ENCODE peak calls at places on chromosomes 3 and 15, in eight cellular contexts. One of them, this sample, is unnamed.

GRCh38 chr15:50166216-50166615 is 15.8 kb upstream of the SLC27A2 start:
- DNase-seq in stimulated activated CD4-positive, alpha-beta T cell treated with anti-CD3 and anti-CD28 coated beads, Interleukin-1b, Interleukin-23, amount 100 ng/mL, for 1 hour: no peak
- DNase-seq in H4: no peak
- DNase-seq in progenitor cell of endocrine pancreas: no peak
- DNase-seq in fibroblast of the conjunctiva: peak; percentile 5
- DNase-seq in right cardiac atrium: no peak
- DNase-seq in NCI-H460: no peak
- DNase-seq in ELR: peak; percentile 90
- DNase-seq in this sample: no peak

GRCh38 chr15:63088532-63089245 is 33.0 kb upstream of the LACTB start:
- DNase-seq in stimulated activated CD4-positive, alpha-beta T cell treated with anti-CD3 and anti-CD28 coated beads, Interleukin-1b, Interleukin-23, amount 100 ng/mL, for 1 hour: no peak
- DNase-seq in H4: no peak
- DNase-seq in progenitor cell of endocrine pancreas: no peak
- DNase-seq in fibroblast of the conjunctiva: no peak
- DNase-seq in right cardiac atrium: no peak
- DNase-seq in NCI-H460: no peak
- DNase-seq in ELR: no peak
- DNase-seq in this sample: no peak

GRCh38 chr3:69784854-69785523 is 45.7 kb downstream of the MITF start:
- DNase-seq in stimulated activated CD4-positive, alpha-beta T cell treated with anti-CD3 and anti-CD28 coated beads, Interleukin-1b, Interleukin-23, amount 100 ng/mL, for 1 hour: no peak
- DNase-seq in H4: peak; percentile 79
- DNase-seq in progenitor cell of endocrine pancreas: no peak
- DNase-seq in fibroblast of the conjunctiva: no peak
- DNase-seq in right cardiac atrium: peak; percentile 57
- DNase-seq in NCI-H460: no peak
- DNase-seq in ELR: peak; percentile 83
- DNase-seq in this sample: peak; percentile 31

GRCh38 chr3:197558000-197558399 is 2.2 kb upstream of the BDH1 start:
- DNase-seq in stimulated activated CD4-positive, alpha-beta T cell treated with anti-CD3 and anti-CD28 coated beads, Interleukin-1b, Interleukin-23, amount 100 ng/mL, for 1 hour: no peak
- DNase-seq in H4: no peak
- DNase-seq in progenitor cell of endocrine pancreas: no peak
- DNase-seq in fibroblast of the conjunctiva: no peak
- DNase-seq in right cardiac atrium: no peak
- DNase-seq in NCI-H460: no peak
- DNase-seq in ELR: no peak
- DNase-seq in this sample: no peak

GRCh38 chr15:55654541-55654940 is 66.4 kb upstream of the PYGO1 start:
- DNase-seq in stimulated activated CD4-positive, alpha-beta T cell treated with anti-CD3 and anti-CD28 coated beads, Interleukin-1b, Interleukin-23, amount 100 ng/mL, for 1 hour: no peak
- DNase-seq in H4: no peak
- DNase-seq in progenitor cell of endocrine pancreas: no peak
- DNase-seq in fibroblast of the conjunctiva: peak; percentile 8
- DNase-seq in right cardiac atrium: no peak
- DNase-seq in NCI-H460: no peak
- DNase-seq in ELR: no peak
- DNase-seq in this sample: no peak

GRCh38 chr15:56042982-56043980 is 49.9 kb upstream of the NEDD4 start:
- DNase-seq in stimulated activated CD4-positive, alpha-beta T cell treated with anti-CD3 and anti-CD28 coated beads, Interleukin-1b, Interleukin-23, amount 100 ng/mL, for 1 hour: no peak
- DNase-seq in H4: peak; percentile 28
- DNase-seq in progenitor cell of endocrine pancreas: no peak
- DNase-seq in fibroblast of the conjunctiva: no peak
- DNase-seq in right cardiac atrium: no peak
- DNase-seq in NCI-H460: no peak
- DNase-seq in ELR: peak; percentile 2
- DNase-seq in this sample: no peak

GRCh38 chr3:161239700-161240099 is 18.6 kb downstream of the NMD3 start:
- DNase-seq in stimulated activated CD4-positive, alpha-beta T cell treated with anti-CD3 and anti-CD28 coated beads, Interleukin-1b, Interleukin-23, amount 100 ng/mL, for 1 hour: no peak
- DNase-seq in H4: no peak
- DNase-seq in progenitor cell of endocrine pancreas: no peak
- DNase-seq in fibroblast of the conjunctiva: no peak
- DNase-seq in right cardiac atrium: no peak
- DNase-seq in NCI-H460: no peak
- DNase-seq in ELR: no peak
- DNase-seq in this sample: no peak

GRCh38 chr3:175215833-175216232 is 356.7 kb downstream of the NAALADL2 start:
- DNase-seq in stimulated activated CD4-positive, alpha-beta T cell treated with anti-CD3 and anti-CD28 coated beads, Interleukin-1b, Interleukin-23, amount 100 ng/mL, for 1 hour: no peak
- DNase-seq in H4: no peak
- DNase-seq in progenitor cell of endocrine pancreas: no peak
- DNase-seq in fibroblast of the conjunctiva: no peak
- DNase-seq in right cardiac atrium: no peak
- DNase-seq in NCI-H460: no peak
- DNase-seq in ELR: no peak
- DNase-seq in this sample: no peak

GRCh38 chr15:63918901-63919348 is 85.2 kb upstream of the HERC1 start:
- DNase-seq in stimulated activated CD4-positive, alpha-beta T cell treated with anti-CD3 and anti-CD28 coated beads, Interleukin-1b, Interleukin-23, amount 100 ng/mL, for 1 hour: no peak
- DNase-seq in H4: no peak
- DNase-seq in progenitor cell of endocrine pancreas: no peak
- DNase-seq in fibroblast of the conjunctiva: no peak
- DNase-seq in right cardiac atrium: no peak
- DNase-seq in NCI-H460: no peak
- DNase-seq in ELR: no peak
- DNase-seq in this sample: no peak

GRCh38 chr15:91561371-91562100 is 292.0 kb upstream of the SLCO3A1 start:
- DNase-seq in stimulated activated CD4-positive, alpha-beta T cell treated with anti-CD3 and anti-CD28 coated beads, Interleukin-1b, Interleukin-23, amount 100 ng/mL, for 1 hour: no peak
- DNase-seq in H4: peak; percentile 95
- DNase-seq in progenitor cell of endocrine pancreas: no peak
- DNase-seq in fibroblast of the conjunctiva: peak; percentile 67
- DNase-seq in right cardiac atrium: peak; percentile 27
- DNase-seq in NCI-H460: peak; percentile 8
- DNase-seq in ELR: peak; percentile 75
- DNase-seq in this sample: no peak

GRCh38 chr15:39238443-39238842 is 342.4 kb upstream of the THBS1 start:
- DNase-seq in stimulated activated CD4-positive, alpha-beta T cell treated with anti-CD3 and anti-CD28 coated beads, Interleukin-1b, Interleukin-23, amount 100 ng/mL, for 1 hour: no peak
- DNase-seq in H4: no peak
- DNase-seq in progenitor cell of endocrine pancreas: no peak
- DNase-seq in fibroblast of the conjunctiva: no peak
- DNase-seq in right cardiac atrium: no peak
- DNase-seq in NCI-H460: no peak
- DNase-seq in ELR: no peak
- DNase-seq in this sample: no peak

GRCh38 chr15:71049706-71050422 is 65.4 kb upstream of the THSD4 start:
- DNase-seq in stimulated activated CD4-positive, alpha-beta T cell treated with anti-CD3 and anti-CD28 coated beads, Interleukin-1b, Interleukin-23, amount 100 ng/mL, for 1 hour: no peak
- DNase-seq in H4: no peak
- DNase-seq in progenitor cell of endocrine pancreas: no peak
- DNase-seq in fibroblast of the conjunctiva: no peak
- DNase-seq in right cardiac atrium: no peak
- DNase-seq in NCI-H460: no peak
- DNase-seq in ELR: peak; percentile 70
- DNase-seq in this sample: no peak

GRCh38 chr15:96561593-96561992 is 231.1 kb downstream of the NR2F2 start:
- DNase-seq in stimulated activated CD4-positive, alpha-beta T cell treated with anti-CD3 and anti-CD28 coated beads, Interleukin-1b, Interleukin-23, amount 100 ng/mL, for 1 hour: no peak
- DNase-seq in H4: no peak
- DNase-seq in progenitor cell of endocrine pancreas: no peak
- DNase-seq in fibroblast of the conjunctiva: no peak
- DNase-seq in right cardiac atrium: no peak
- DNase-seq in NCI-H460: no peak
- DNase-seq in ELR: no peak
- DNase-seq in this sample: no peak

GRCh38 chr15:64132217-64132616 is 19.3 kb upstream of the SNX22 start:
- DNase-seq in stimulated activated CD4-positive, alpha-beta T cell treated with anti-CD3 and anti-CD28 coated beads, Interleukin-1b, Interleukin-23, amount 100 ng/mL, for 1 hour: no peak
- DNase-seq in H4: no peak
- DNase-seq in progenitor cell of endocrine pancreas: no peak
- DNase-seq in fibroblast of the conjunctiva: no peak
- DNase-seq in right cardiac atrium: no peak
- DNase-seq in NCI-H460: no peak
- DNase-seq in ELR: no peak
- DNase-seq in this sample: no peak

GRCh38 chr15:71463156-71463555 is 347.2 kb upstream of the NR2E3 start:
- DNase-seq in stimulated activated CD4-positive, alpha-beta T cell treated with anti-CD3 and anti-CD28 coated beads, Interleukin-1b, Interleukin-23, amount 100 ng/mL, for 1 hour: no peak
- DNase-seq in H4: no peak
- DNase-seq in progenitor cell of endocrine pancreas: no peak
- DNase-seq in fibroblast of the conjunctiva: no peak
- DNase-seq in right cardiac atrium: no peak
- DNase-seq in NCI-H460: no peak
- DNase-seq in ELR: no peak
- DNase-seq in this sample: no peak

GRCh38 chr3:50626406-50626805 is 9.5 kb downstream of the MAPKAPK3 start:
- DNase-seq in stimulated activated CD4-positive, alpha-beta T cell treated with anti-CD3 and anti-CD28 coated beads, Interleukin-1b, Interleukin-23, amount 100 ng/mL, for 1 hour: no peak
- DNase-seq in H4: no peak
- DNase-seq in progenitor cell of endocrine pancreas: no peak
- DNase-seq in fibroblast of the conjunctiva: no peak
- DNase-seq in right cardiac atrium: no peak
- DNase-seq in NCI-H460: no peak
- DNase-seq in ELR: no peak
- DNase-seq in this sample: no peak

GRCh38 chr15:69793783-69794451 is 303.8 kb downstream of the TLE3 start:
- DNase-seq in stimulated activated CD4-positive, alpha-beta T cell treated with anti-CD3 and anti-CD28 coated beads, Interleukin-1b, Interleukin-23, amount 100 ng/mL, for 1 hour: no peak
- DNase-seq in H4: no peak
- DNase-seq in progenitor cell of endocrine pancreas: no peak
- DNase-seq in fibroblast of the conjunctiva: no peak
- DNase-seq in right cardiac atrium: peak; percentile 44
- DNase-seq in NCI-H460: no peak
- DNase-seq in ELR: no peak
- DNase-seq in this sample: no peak

GRCh38 chr3:128935922-128936321 is 56.5 kb downstream of the ACAD9 start:
- DNase-seq in stimulated activated CD4-positive, alpha-beta T cell treated with anti-CD3 and anti-CD28 coated beads, Interleukin-1b, Interleukin-23, amount 100 ng/mL, for 1 hour: no peak
- DNase-seq in H4: no peak
- DNase-seq in progenitor cell of endocrine pancreas: no peak
- DNase-seq in fibroblast of the conjunctiva: no peak
- DNase-seq in right cardiac atrium: no peak
- DNase-seq in NCI-H460: no peak
- DNase-seq in ELR: no peak
- DNase-seq in this sample: no peak

GRCh38 chr3:123272547-123272946 is 70.8 kb downstream of the SEC22A start:
- DNase-seq in stimulated activated CD4-positive, alpha-beta T cell treated with anti-CD3 and anti-CD28 coated beads, Interleukin-1b, Interleukin-23, amount 100 ng/mL, for 1 hour: no peak
- DNase-seq in H4: no peak
- DNase-seq in progenitor cell of endocrine pancreas: no peak
- DNase-seq in fibroblast of the conjunctiva: no peak
- DNase-seq in right cardiac atrium: no peak
- DNase-seq in NCI-H460: peak; percentile 72
- DNase-seq in ELR: peak; percentile 75
- DNase-seq in this sample: no peak

GRCh38 chr3:139433089-139433488 is 43.2 kb downstream of the RBP2 start:
- DNase-seq in stimulated activated CD4-positive, alpha-beta T cell treated with anti-CD3 and anti-CD28 coated beads, Interleukin-1b, Interleukin-23, amount 100 ng/mL, for 1 hour: no peak
- DNase-seq in H4: no peak
- DNase-seq in progenitor cell of endocrine pancreas: no peak
- DNase-seq in fibroblast of the conjunctiva: no peak
- DNase-seq in right cardiac atrium: no peak
- DNase-seq in NCI-H460: no peak
- DNase-seq in ELR: no peak
- DNase-seq in this sample: no peak

GRCh38 chr15:46266691-46267090 is 631.9 kb downstream of the SQOR start:
- DNase-seq in stimulated activated CD4-positive, alpha-beta T cell treated with anti-CD3 and anti-CD28 coated beads, Interleukin-1b, Interleukin-23, amount 100 ng/mL, for 1 hour: no peak
- DNase-seq in H4: no peak
- DNase-seq in progenitor cell of endocrine pancreas: no peak
- DNase-seq in fibroblast of the conjunctiva: no peak
- DNase-seq in right cardiac atrium: no peak
- DNase-seq in NCI-H460: no peak
- DNase-seq in ELR: no peak
- DNase-seq in this sample: no peak

GRCh38 chr3:146715176-146715575 is 110.0 kb upstream of the PLSCR5 start:
- DNase-seq in stimulated activated CD4-positive, alpha-beta T cell treated with anti-CD3 and anti-CD28 coated beads, Interleukin-1b, Interleukin-23, amount 100 ng/mL, for 1 hour: no peak
- DNase-seq in H4: no peak
- DNase-seq in progenitor cell of endocrine pancreas: no peak
- DNase-seq in fibroblast of the conjunctiva: peak; percentile 10
- DNase-seq in right cardiac atrium: no peak
- DNase-seq in NCI-H460: no peak
- DNase-seq in ELR: peak; percentile 63
- DNase-seq in this sample: no peak

GRCh38 chr3:54604495-54604894 is 323.4 kb downstream of the LRTM1 start:
- DNase-seq in stimulated activated CD4-positive, alpha-beta T cell treated with anti-CD3 and anti-CD28 coated beads, Interleukin-1b, Interleukin-23, amount 100 ng/mL, for 1 hour: no peak
- DNase-seq in H4: no peak
- DNase-seq in progenitor cell of endocrine pancreas: no peak
- DNase-seq in fibroblast of the conjunctiva: no peak
- DNase-seq in right cardiac atrium: no peak
- DNase-seq in NCI-H460: no peak
- DNase-seq in ELR: no peak
- DNase-seq in this sample: no peak

GRCh38 chr3:40847571-40847992 is 322.8 kb downstream of the ZNF621 start:
- DNase-seq in stimulated activated CD4-positive, alpha-beta T cell treated with anti-CD3 and anti-CD28 coated beads, Interleukin-1b, Interleukin-23, amount 100 ng/mL, for 1 hour: no peak
- DNase-seq in H4: no peak
- DNase-seq in progenitor cell of endocrine pancreas: no peak
- DNase-seq in fibroblast of the conjunctiva: no peak
- DNase-seq in right cardiac atrium: no peak
- DNase-seq in NCI-H460: no peak
- DNase-seq in ELR: peak; percentile 1
- DNase-seq in this sample: peak; percentile 24

GRCh38 chr3:182305881-182306665 is 487.2 kb upstream of the ATP11B start:
- DNase-seq in stimulated activated CD4-positive, alpha-beta T cell treated with anti-CD3 and anti-CD28 coated beads, Interleukin-1b, Interleukin-23, amount 100 ng/mL, for 1 hour: no peak
- DNase-seq in H4: no peak
- DNase-seq in progenitor cell of endocrine pancreas: no peak
- DNase-seq in fibroblast of the conjunctiva: no peak
- DNase-seq in right cardiac atrium: no peak
- DNase-seq in NCI-H460: no peak
- DNase-seq in ELR: no peak
- DNase-seq in this sample: no peak

GRCh38 chr3:23968467-23969184 is 23.5 kb downstream of the NR1D2 start:
- DNase-seq in stimulated activated CD4-positive, alpha-beta T cell treated with anti-CD3 and anti-CD28 coated beads, Interleukin-1b, Interleukin-23, amount 100 ng/mL, for 1 hour: no peak
- DNase-seq in H4: no peak
- DNase-seq in progenitor cell of endocrine pancreas: no peak
- DNase-seq in fibroblast of the conjunctiva: no peak
- DNase-seq in right cardiac atrium: no peak
- DNase-seq in NCI-H460: peak; percentile 30
- DNase-seq in ELR: peak; percentile 80
- DNase-seq in this sample: no peak

GRCh38 chr15:83284563-83285283 is at the start of gene BNC1:
- DNase-seq in stimulated activated CD4-positive, alpha-beta T cell treated with anti-CD3 and anti-CD28 coated beads, Interleukin-1b, Interleukin-23, amount 100 ng/mL, for 1 hour: no peak
- DNase-seq in H4: no peak
- DNase-seq in progenitor cell of endocrine pancreas: no peak
- DNase-seq in fibroblast of the conjunctiva: no peak
- DNase-seq in right cardiac atrium: peak; percentile 21
- DNase-seq in NCI-H460: no peak
- DNase-seq in ELR: peak; percentile 71
- DNase-seq in this sample: no peak

GRCh38 chr3:48516571-48516970 is 12.6 kb upstream of the SHISA5 start:
- DNase-seq in stimulated activated CD4-positive, alpha-beta T cell treated with anti-CD3 and anti-CD28 coated beads, Interleukin-1b, Interleukin-23, amount 100 ng/mL, for 1 hour: no peak
- DNase-seq in H4: no peak
- DNase-seq in progenitor cell of endocrine pancreas: no peak
- DNase-seq in fibroblast of the conjunctiva: no peak
- DNase-seq in right cardiac atrium: no peak
- DNase-seq in NCI-H460: no peak
- DNase-seq in ELR: no peak
- DNase-seq in this sample: no peak

GRCh38 chr15:40769310-40770146 is at the start of gene C15orf62:
- DNase-seq in stimulated activated CD4-positive, alpha-beta T cell treated with anti-CD3 and anti-CD28 coated beads, Interleukin-1b, Interleukin-23, amount 100 ng/mL, for 1 hour: peak; percentile 51
- DNase-seq in H4: peak; percentile 80
- DNase-seq in progenitor cell of endocrine pancreas: no peak
- DNase-seq in fibroblast of the conjunctiva: no peak
- DNase-seq in right cardiac atrium: peak; percentile 45
- DNase-seq in NCI-H460: no peak
- DNase-seq in ELR: peak; percentile 67
- DNase-seq in this sample: peak; percentile 83